ENCODE peak calls at places on chromosomes 12 and 14, in eight cellular contexts. B is mucosa of descending colon; U is CD8-positive, alpha-beta memory T cell; Y is neural progenitor cell; A is CD4-positive, CD25-positive, alpha-beta regulatory T cell; E is suprapubic skin; S is brain microvascular endothelial cell; L is right cardiac atrium. F is an unnamed sample.

GRCh38 chr12:74644681-74645080 is 107.0 kb downstream of the ATXN7L3B start:
- DNase-seq in B (no peak), U (no peak), Y (no peak), A (no peak), E (no peak), S (no peak), L (no peak), F (no peak)

GRCh38 chr14:50666772-50667490 is 1.2 kb downstream of the SAV1 start:
- DNase-seq in B (no peak), U (peak), Y (peak), A (peak), E (no peak), S (peak), L (peak), F (peak)

GRCh38 chr12:13196302-13196921 is at the start of gene EMP1:
- DNase-seq in B (peak), U (peak), Y (peak), A (peak), E (peak), S (peak), L (peak), F (peak)

GRCh38 chr14:93301821-93302447 is 30.9 kb downstream of the BTBD7 start:
- DNase-seq in B (no peak), U (no peak), Y (peak), A (no peak), E (no peak), S (peak), L (no peak), F (no peak)

GRCh38 chr14:92121207-92121669 is 268 bp downstream of the NDUFB1 start:
- DNase-seq in B (peak), U (no peak), Y (peak), A (no peak), E (peak), S (peak), L (peak), F (peak)

GRCh38 chr12:131793623-131794022 is 34.6 kb upstream of the MMP17 start:
- DNase-seq in B (no peak), U (no peak), Y (peak), A (no peak), E (no peak), S (peak), L (no peak), F (peak)

GRCh38 chr12:11688831-11689230 is 39.4 kb downstream of the ETV6 start:
- DNase-seq in B (no peak), U (no peak), Y (no peak), A (no peak), E (no peak), S (no peak), L (no peak), F (peak)

GRCh38 chr12:109393437-109394345 is 46.0 kb downstream of the MYO1H start:
- DNase-seq in B (no peak), U (peak), Y (peak), A (peak), E (no peak), S (peak), L (no peak), F (peak)

GRCh38 chr14:51682411-51682810 is 30.7 kb downstream of the FRMD6 start:
- DNase-seq in B (no peak), U (no peak), Y (no peak), A (no peak), E (no peak), S (no peak), L (no peak), F (peak)

GRCh38 chr12:77299910-77300772 is 234.8 kb upstream of the E2F7 start:
- DNase-seq in B (no peak), U (no peak), Y (no peak), A (no peak), E (no peak), S (peak), L (no peak), F (peak)

GRCh38 chr12:58639323-58639934 is 280.9 kb downstream of the LRIG3 start:
- DNase-seq in B (no peak), U (no peak), Y (no peak), A (no peak), E (no peak), S (peak), L (no peak), F (peak)

GRCh38 chr12:753401-754237 is 1.2 kb downstream of the WNK1 start:
- DNase-seq in B (peak), U (peak), Y (peak), A (peak), E (peak), S (no peak), L (peak), F (peak)

GRCh38 chr12:63845726-63846125 is 1.2 kb downstream of the SRGAP1 start:
- DNase-seq in B (no peak), U (no peak), Y (no peak), A (no peak), E (no peak), S (peak), L (no peak), F (peak)

GRCh38 chr14:50335989-50336391 is 23.9 kb downstream of the DMAC2L start:
- DNase-seq in B (no peak), U (no peak), Y (peak), A (no peak), E (no peak), S (peak), L (peak), F (peak)

GRCh38 chr12:76259660-76260389 is 88.4 kb downstream of the BBS10 start:
- DNase-seq in B (no peak), U (no peak), Y (no peak), A (no peak), E (no peak), S (peak), L (no peak), F (peak)

GRCh38 chr14:95290769-95291440 is 28.8 kb downstream of the CLMN start:
- DNase-seq in B (peak), U (no peak), Y (no peak), A (no peak), E (peak), S (no peak), L (peak), F (no peak)

GRCh38 chr12:117367006-117367638 is 5.7 kb upstream of the NOS1 start:
- DNase-seq in B (no peak), U (peak), Y (peak), A (peak), E (peak), S (peak), L (peak), F (peak)

GRCh38 chr12:130185455-130186100 is 23.3 kb downstream of the FZD10 start:
- DNase-seq in B (no peak), U (no peak), Y (no peak), A (no peak), E (no peak), S (no peak), L (no peak), F (no peak)

GRCh38 chr14:98120831-98121464 is 1151.0 kb downstream of the BCL11B start:
- DNase-seq in B (no peak), U (no peak), Y (no peak), A (no peak), E (no peak), S (peak), L (no peak), F (no peak)

GRCh38 chr12:120999191-121000120 is 16.8 kb downstream of the C12orf43 start:
- DNase-seq in B (no peak), U (no peak), Y (peak), A (no peak), E (no peak), S (no peak), L (no peak), F (peak)

GRCh38 chr14:35277179-35277578 is 15.0 kb upstream of the PSMA6 start:
- DNase-seq in B (no peak), U (no peak), Y (no peak), A (no peak), E (no peak), S (no peak), L (no peak), F (no peak)

GRCh38 chr14:106879241-106879640 is 1352.9 kb downstream of the TMEM121 start:
- DNase-seq in B (peak), U (no peak), Y (no peak), A (no peak), E (no peak), S (no peak), L (no peak), F (peak)

GRCh38 chr14:88481794-88482193 is 73.0 kb downstream of the PTPN21 start:
- DNase-seq in B (no peak), U (no peak), Y (no peak), A (no peak), E (no peak), S (no peak), L (no peak), F (no peak)

GRCh38 chr14:61196792-61197191 is 84.3 kb downstream of the TMEM30B start:
- DNase-seq in B (no peak), U (no peak), Y (no peak), A (no peak), E (no peak), S (no peak), L (no peak), F (no peak)

GRCh38 chr12:16385779-16386646 is 38.6 kb downstream of the MGST1 start:
- DNase-seq in B (no peak), U (no peak), Y (peak), A (no peak), E (no peak), S (peak), L (no peak), F (peak)

GRCh38 chr12:64895541-64895940 is 71.1 kb downstream of the TBC1D30 start:
- DNase-seq in B (no peak), U (no peak), Y (no peak), A (no peak), E (no peak), S (peak), L (no peak), F (peak)

GRCh38 chr12:78961171-78961570 is 96.6 kb downstream of the SYT1 start:
- DNase-seq in B (no peak), U (no peak), Y (no peak), A (no peak), E (no peak), S (no peak), L (no peak), F (no peak)

GRCh38 chr12:111840831-111841230 is 1.2 kb upstream of the MAPKAPK5 start:
- DNase-seq in B (peak), U (no peak), Y (no peak), A (no peak), E (no peak), S (no peak), L (no peak), F (peak)

GRCh38 chr12:25723921-25724491 is 170.9 kb upstream of the LMNTD1 start:
- DNase-seq in B (no peak), U (no peak), Y (no peak), A (no peak), E (no peak), S (no peak), L (no peak), F (peak)

GRCh38 chr12:32679910-32680217 is 763 bp downstream of the DNM1L start:
- DNase-seq in B (no peak), U (no peak), Y (no peak), A (no peak), E (no peak), S (no peak), L (no peak), F (no peak)

GRCh38 chr12:122859303-122860051 is 24.2 kb downstream of the HIP1R start:
- DNase-seq in B (peak), U (no peak), Y (no peak), A (no peak), E (no peak), S (no peak), L (no peak), F (no peak)

GRCh38 chr12:105820407-105821140 is 318.2 kb downstream of the NUAK1 start:
- DNase-seq in B (no peak), U (no peak), Y (peak), A (no peak), E (no peak), S (peak), L (peak), F (peak)

GRCh38 chr14:92447416-92448197 is 66.0 kb upstream of the RIN3 start:
- DNase-seq in B (no peak), U (no peak), Y (no peak), A (no peak), E (no peak), S (no peak), L (no peak), F (no peak)

GRCh38 chr12:79618848-79619404 is 71.8 kb downstream of the PAWR start:
- DNase-seq in B (no peak), U (no peak), Y (no peak), A (no peak), E (no peak), S (peak), L (no peak), F (peak)

GRCh38 chr14:93011650-93012317 is 88.8 kb downstream of the CHGA start:
- DNase-seq in B (no peak), U (no peak), Y (no peak), A (no peak), E (no peak), S (no peak), L (no peak), F (no peak)

GRCh38 chr12:109621864-109622485 is 48.4 kb downstream of the MVK start:
- DNase-seq in B (no peak), U (no peak), Y (peak), A (no peak), E (no peak), S (no peak), L (no peak), F (no peak)

GRCh38 chr14:22221508-22221907 is 367.5 kb downstream of the DAD1 start:
- DNase-seq in B (no peak), U (no peak), Y (peak), A (peak), E (no peak), S (peak), L (no peak), F (peak)

GRCh38 chr12:130710733-130711080 is 5.4 kb downstream of the RIMBP2 start:
- DNase-seq in B (no peak), U (no peak), Y (no peak), A (no peak), E (no peak), S (no peak), L (no peak), F (no peak)

GRCh38 chr12:13234045-13234641 is 37.6 kb downstream of the EMP1 start:
- DNase-seq in B (no peak), U (no peak), Y (peak), A (peak), E (no peak), S (peak), L (peak), F (peak)

GRCh38 chr12:55718020-55718419 is 2.2 kb upstream of the RDH5 start:
- DNase-seq in B (no peak), U (no peak), Y (peak), A (no peak), E (no peak), S (no peak), L (peak), F (no peak)
- H3K4me3 ChIP-seq in B (no peak), U (no peak), Y (peak), A (no peak), E (no peak), S (peak), L (no peak), F (no peak)

DNA sequence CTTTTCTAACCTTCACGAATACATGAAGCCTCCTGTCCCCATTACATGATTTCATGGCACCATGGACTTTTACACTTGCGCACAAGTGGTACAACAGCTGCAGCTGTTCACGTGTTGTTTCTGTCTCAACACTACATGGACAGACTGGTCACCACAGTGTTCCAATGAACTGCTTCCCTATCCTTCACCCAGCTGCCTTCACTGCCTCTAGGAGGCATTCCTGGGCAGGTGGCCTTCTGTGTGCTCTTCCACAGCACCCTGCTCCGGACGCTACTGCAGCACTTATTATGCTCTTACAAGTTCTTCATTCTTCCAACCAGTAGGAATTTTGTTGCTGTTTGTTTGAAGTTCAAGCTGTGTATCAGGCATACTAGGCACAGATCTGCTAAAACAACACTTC is 1.5 kb downstream of the MTERF2 start:
- DNase-seq in B (no peak), U (no peak), Y (peak), A (no peak), E (no peak), S (no peak), L (no peak), F (no peak)
- H3K4me3 ChIP-seq in B (no peak), U (no peak), Y (no peak), A (no peak), E (peak), S (no peak), L (peak), F (no peak)

GRCh38 chr12:53498235-53498630 is 1.0 kb downstream of the MAP3K12 start:
- DNase-seq in B (no peak), U (no peak), Y (no peak), A (no peak), E (no peak), S (no peak), L (no peak), F (no peak)
- H3K4me3 ChIP-seq in B (no peak), U (peak), Y (peak), A (peak), E (peak), S (peak), L (no peak), F (no peak)

GRCh38 chr12:5439333-5439732 is 7.4 kb downstream of the NTF3 start:
- DNase-seq in B (no peak), U (no peak), Y (peak), A (no peak), E (no peak), S (no peak), L (no peak), F (no peak)

GRCh38 chr12:5439788-5440300 is 7.9 kb downstream of the NTF3 start:
- DNase-seq in B (no peak), U (no peak), Y (no peak), A (no peak), E (no peak), S (no peak), L (no peak), F (no peak)

GRCh38 chr12:5442251-5443006 is 10.5 kb downstream of the NTF3 start:
- DNase-seq in B (no peak), U (no peak), Y (peak), A (no peak), E (no peak), S (peak), L (no peak), F (peak)

GRCh38 chr12:5441497-5442236 is 9.8 kb downstream of the NTF3 start:
- DNase-seq in B (no peak), U (no peak), Y (peak), A (no peak), E (no peak), S (peak), L (no peak), F (no peak)

DNA sequence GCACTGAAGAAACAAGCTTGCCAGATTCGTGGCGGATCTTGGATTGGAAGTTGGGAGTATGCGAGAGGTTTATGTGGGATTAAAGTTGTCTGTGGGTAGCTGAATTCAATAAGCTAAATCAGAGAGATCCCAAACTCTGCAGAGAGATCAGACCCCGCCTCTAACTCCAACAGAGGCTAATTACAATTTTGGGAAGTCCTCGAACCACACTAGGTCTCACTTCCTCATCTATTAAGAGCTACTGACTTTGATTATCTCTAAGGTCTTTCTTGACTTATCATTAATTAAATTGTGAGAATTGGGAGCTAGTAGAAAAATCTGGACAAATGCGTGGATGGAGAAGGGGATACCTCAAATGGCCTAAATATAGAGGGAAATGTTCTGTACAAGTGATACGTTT is 9.1 kb downstream of the NTF3 start:
- DNase-seq in B (no peak), U (no peak), Y (no peak), A (no peak), E (no peak), S (no peak), L (no peak), F (no peak)
- H3K4me3 ChIP-seq in B (no peak), U (no peak), Y (no peak), A (no peak), E (no peak), S (no peak), L (no peak), F (no peak)

GRCh38 chr12:97132270-97132669 is 225.2 kb downstream of the NEDD1 start:
- DNase-seq in B (no peak), U (no peak), Y (no peak), A (no peak), E (no peak), S (no peak), L (no peak), F (no peak)
- H3K4me3 ChIP-seq in B (no peak), U (no peak), Y (no peak), A (no peak), E (no peak), S (no peak), L (no peak), F (no peak)

DNA sequence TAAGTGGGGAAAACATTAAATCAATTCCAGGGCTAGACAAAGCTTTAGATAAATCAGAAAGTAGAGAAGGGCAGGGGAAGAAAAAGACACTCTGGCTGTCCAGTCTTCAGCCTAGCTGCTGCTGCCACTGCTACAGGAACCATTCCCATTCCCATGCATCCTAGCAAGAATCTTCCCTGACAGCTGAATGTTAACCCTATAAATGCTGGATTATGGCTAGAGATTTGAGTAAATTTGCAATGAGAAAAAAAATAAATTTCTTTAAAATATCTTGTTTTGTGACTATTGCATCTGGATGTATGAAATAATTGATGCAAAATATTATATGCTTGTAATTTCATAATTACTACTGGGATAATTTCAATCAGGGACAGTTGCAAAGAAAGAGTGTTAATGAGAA is 15.0 kb upstream of the CDKN3 start:
- DNase-seq in B (no peak), U (no peak), Y (no peak), A (no peak), E (no peak), S (no peak), L (no peak), F (no peak)
- H3K4me3 ChIP-seq in B (no peak), U (no peak), Y (no peak), A (no peak), E (no peak), S (no peak), L (no peak), F (no peak)

GRCh38 chr12:46492471-46493351 is 120.1 kb upstream of the SLC38A2 start:
- DNase-seq in B (no peak), U (no peak), Y (no peak), A (no peak), E (no peak), S (peak), L (no peak), F (peak)
- H3K4me3 ChIP-seq in B (no peak), U (no peak), Y (no peak), A (no peak), E (no peak), S (no peak), L (no peak), F (no peak)

GRCh38 chr14:58645641-58646040 is 7.9 kb downstream of the DACT1 start:
- DNase-seq in B (peak), U (no peak), Y (no peak), A (no peak), E (no peak), S (no peak), L (no peak), F (no peak)
- H3K4me3 ChIP-seq in B (no peak), U (no peak), Y (no peak), A (no peak), E (no peak), S (no peak), L (no peak), F (no peak)

GRCh38 chr12:53698948-53699672 is 23.2 kb upstream of the ATP5MC2 start:
- DNase-seq in B (no peak), U (no peak), Y (no peak), A (no peak), E (no peak), S (no peak), L (no peak), F (no peak)

GRCh38 chr12:53695148-53696138 is 19.6 kb upstream of the ATP5MC2 start:
- DNase-seq in B (no peak), U (peak), Y (peak), A (no peak), E (no peak), S (peak), L (peak), F (peak)

GRCh38 chr12:53694746-53695145 is 18.9 kb upstream of the ATP5MC2 start:
- DNase-seq in B (no peak), U (no peak), Y (peak), A (no peak), E (no peak), S (no peak), L (no peak), F (no peak)

GRCh38 chr12:53696285-53696654 is 20.4 kb upstream of the ATP5MC2 start:
- DNase-seq in B (peak), U (no peak), Y (peak), A (no peak), E (no peak), S (peak), L (peak), F (peak)

GRCh38 chr12:53696655-53697321 is 20.9 kb upstream of the ATP5MC2 start:
- DNase-seq in B (no peak), U (no peak), Y (no peak), A (no peak), E (no peak), S (no peak), L (no peak), F (no peak)
- H3K4me3 ChIP-seq in B (no peak), U (no peak), Y (peak), A (peak), E (peak), S (peak), L (peak), F (no peak)